ENCODE peak calls at places on chromosomes 7 and 10, in seven cellular contexts. D is astrocyte of the spinal cord; I is GM12865; Q is tibial artery; Y is cardiac muscle cell; V is Jurkat, Clone E6-1; L is suprapubic skin. A is an unnamed sample.

GRCh38 chr10:8102708-8103401 is 48.4 kb downstream of the GATA3 start:
- DNase-seq in D (no peak), I (peak), Q (no peak), Y (no peak), V (no peak), L (no peak), A (peak)

GRCh38 chr7:157228864-157229422 is 90.2 kb downstream of the UBE3C start:
- DNase-seq in D (no peak), I (peak), Q (no peak), Y (peak), V (peak), L (no peak), A (no peak)

GRCh38 chr10:71092812-71093391 is 119.5 kb upstream of the UNC5B start:
- DNase-seq in D (no peak), I (no peak), Q (no peak), Y (no peak), V (no peak), L (peak), A (no peak)

GRCh38 chr10:9535744-9536143 is 1481.3 kb downstream of the GATA3 start:
- DNase-seq in D (no peak), I (peak), Q (no peak), Y (no peak), V (no peak), L (no peak), A (peak)

GRCh38 chr7:128191136-128191844 is 49.8 kb upstream of the LEP start:
- DNase-seq in D (no peak), I (no peak), Q (no peak), Y (no peak), V (no peak), L (peak), A (no peak)

GRCh38 chr10:72542396-72542815 is 83.5 kb downstream of the MICU1 start:
- DNase-seq in D (no peak), I (no peak), Q (no peak), Y (no peak), V (no peak), L (no peak), A (no peak)

GRCh38 chr7:27647052-27647451 is 15.6 kb downstream of the HIBADH start:
- DNase-seq in D (peak), I (no peak), Q (no peak), Y (peak), V (no peak), L (no peak), A (no peak)

GRCh38 chr7:73986158-73986631 is 41.8 kb upstream of the ELN start:
- DNase-seq in D (no peak), I (no peak), Q (peak), Y (peak), V (no peak), L (no peak), A (no peak)

GRCh38 chr10:63724922-63725321 is 203.7 kb downstream of the REEP3 start:
- DNase-seq in D (no peak), I (no peak), Q (no peak), Y (no peak), V (no peak), L (no peak), A (no peak)

GRCh38 chr7:34596887-34597286 is 61.1 kb upstream of the NPSR1 start:
- DNase-seq in D (no peak), I (no peak), Q (no peak), Y (peak), V (no peak), L (no peak), A (no peak)

GRCh38 chr7:44213872-44214595 is 13.3 kb downstream of the YKT6 start:
- DNase-seq in D (peak), I (peak), Q (no peak), Y (peak), V (peak), L (peak), A (no peak)

GRCh38 chr10:26566525-26567348 is 128.6 kb downstream of the APBB1IP start:
- DNase-seq in D (no peak), I (no peak), Q (no peak), Y (peak), V (no peak), L (no peak), A (no peak)
- H3K4me3 ChIP-seq in D (peak), I (no peak), Q (peak), Y (peak), V (no peak), L (peak), A (no peak)

GRCh38 chr10:29635711-29636144 is 957 bp upstream of the SVIL start:
- DNase-seq in D (peak), I (peak), Q (no peak), Y (peak), V (no peak), L (no peak), A (no peak)
- H3K4me3 ChIP-seq in D (peak), I (no peak), Q (no peak), Y (peak), V (no peak), L (no peak), A (no peak)

GRCh38 chr7:83162402-83163256 is at the start of gene PCLO:
- DNase-seq in D (peak), I (peak), Q (no peak), Y (peak), V (peak), L (peak), A (peak)
- H3K4me3 ChIP-seq in D (peak), I (peak), Q (peak), Y (peak), V (peak), L (peak), A (peak)

GRCh38 chr10:15043674-15044073 is at the start of gene OLAH:
- DNase-seq in D (peak), I (no peak), Q (no peak), Y (peak), V (no peak), L (no peak), A (no peak)
- H3K4me3 ChIP-seq in D (peak), I (no peak), Q (no peak), Y (no peak), V (no peak), L (no peak), A (no peak)

GRCh38 chr7:151351027-151351426 is 9.4 kb downstream of the NUB1 start:
- DNase-seq in D (no peak), I (peak), Q (no peak), Y (no peak), V (no peak), L (no peak), A (peak)

GRCh38 chr7:151351967-151352366 is 10.4 kb downstream of the NUB1 start:
- DNase-seq in D (no peak), I (peak), Q (no peak), Y (no peak), V (peak), L (no peak), A (peak)

GRCh38 chr7:151348970-151349369 is 7.4 kb downstream of the NUB1 start:
- DNase-seq in D (no peak), I (no peak), Q (no peak), Y (no peak), V (no peak), L (no peak), A (peak)

GRCh38 chr7:151347200-151347599 is 5.6 kb downstream of the NUB1 start:
- DNase-seq in D (no peak), I (no peak), Q (no peak), Y (no peak), V (no peak), L (no peak), A (no peak)

DNA sequence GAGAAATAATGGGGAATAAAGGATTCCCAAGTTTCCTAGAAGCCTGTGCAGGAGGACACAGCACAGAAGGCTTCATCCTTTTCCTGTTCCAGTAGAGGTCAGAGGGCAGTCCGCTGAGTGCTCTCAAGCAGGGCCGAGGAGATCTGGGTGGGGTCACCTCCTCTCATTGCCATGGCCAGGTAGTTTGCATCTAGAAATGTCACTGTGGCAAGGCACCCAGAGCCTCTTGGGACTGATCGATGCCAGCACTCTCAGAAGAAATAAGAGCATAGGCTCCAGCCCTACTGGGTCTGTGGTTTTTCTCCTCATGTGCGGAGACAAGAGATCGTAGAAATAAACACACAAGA is 7.9 kb downstream of the NUB1 start:
- DNase-seq in D (no peak), I (no peak), Q (no peak), Y (no peak), V (no peak), L (no peak), A (peak)
- H3K4me3 ChIP-seq in D (no peak), I (peak), Q (no peak), Y (no peak), V (peak), L (peak), A (peak)

DNA sequence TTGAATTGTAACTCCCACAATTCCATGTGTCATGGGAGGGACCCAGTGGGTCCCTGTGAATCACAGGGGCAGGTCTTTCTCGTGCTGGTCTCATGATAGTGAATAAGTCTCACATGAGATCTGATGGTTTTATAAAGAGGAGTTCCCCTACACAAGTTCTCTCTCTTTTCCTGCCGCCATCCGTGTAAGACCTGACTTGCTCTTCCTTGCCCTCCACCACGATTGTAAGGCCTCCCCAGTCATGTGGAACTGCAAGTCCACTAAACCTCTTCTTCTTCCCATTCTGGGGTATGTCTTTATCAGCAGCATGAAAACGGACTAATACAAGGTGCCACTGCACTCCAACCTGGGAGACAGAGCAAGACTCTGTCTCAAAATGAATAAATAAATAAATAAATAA is 329.2 kb downstream of the TNS3 start:
- DNase-seq in D (no peak), I (no peak), Q (no peak), Y (no peak), V (no peak), L (no peak), A (no peak)
- H3K4me3 ChIP-seq in D (no peak), I (no peak), Q (no peak), Y (no peak), V (no peak), L (no peak), A (no peak)

GRCh38 chr10:17784701-17785100 is 24.4 kb upstream of the MRC1 start:
- DNase-seq in D (peak), I (no peak), Q (no peak), Y (peak), V (no peak), L (no peak), A (no peak)

GRCh38 chr10:17785276-17785935 is 23.7 kb upstream of the MRC1 start:
- DNase-seq in D (no peak), I (no peak), Q (peak), Y (no peak), V (no peak), L (no peak), A (no peak)

GRCh38 chr10:17783751-17784150 is 25.4 kb upstream of the MRC1 start:
- DNase-seq in D (no peak), I (no peak), Q (no peak), Y (no peak), V (no peak), L (no peak), A (no peak)

GRCh38 chr10:17781856-17782255 is 27.3 kb upstream of the MRC1 start:
- DNase-seq in D (no peak), I (peak), Q (no peak), Y (no peak), V (peak), L (no peak), A (no peak)

DNA sequence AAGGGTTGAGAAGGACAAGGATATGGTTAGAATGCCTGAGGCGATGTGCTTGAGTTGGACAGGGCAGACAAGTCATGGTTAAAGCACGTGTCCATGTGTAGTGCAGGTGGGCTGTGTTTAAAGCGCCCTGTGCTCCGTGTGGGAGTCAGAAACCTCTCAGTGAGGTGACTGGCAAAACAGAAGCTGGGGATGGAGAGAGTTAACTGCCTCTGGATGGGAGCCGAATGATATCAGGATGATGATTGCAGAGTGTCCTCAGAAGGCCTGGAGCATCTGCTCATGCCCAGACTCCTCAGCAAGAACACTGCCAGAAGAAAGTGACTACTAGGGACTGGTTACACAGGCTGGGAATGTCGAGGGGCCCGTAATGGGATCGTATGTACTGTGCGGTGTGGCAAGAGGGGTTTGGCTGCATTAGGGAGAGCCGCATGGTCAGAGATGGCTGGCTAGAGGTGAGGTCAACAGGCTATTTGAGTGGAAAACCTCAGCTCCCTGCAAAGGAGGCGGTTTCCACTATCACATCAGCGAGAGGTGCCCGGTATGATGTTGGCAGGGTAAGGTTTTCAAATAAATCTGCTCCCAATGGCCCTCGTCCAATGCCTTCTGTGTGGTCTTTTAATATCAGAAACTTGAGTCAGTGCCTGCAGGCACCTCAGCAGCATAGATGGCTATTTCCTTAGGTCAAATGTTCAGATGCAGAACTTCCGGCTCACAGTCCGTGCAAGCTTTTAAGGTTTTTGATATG is 26.1 kb upstream of the MRC1 start:
- DNase-seq in D (peak), I (no peak), Q (no peak), Y (peak), V (no peak), L (no peak), A (no peak)
- H3K4me3 ChIP-seq in D (no peak), I (no peak), Q (no peak), Y (no peak), V (no peak), L (no peak), A (no peak)

DNA sequence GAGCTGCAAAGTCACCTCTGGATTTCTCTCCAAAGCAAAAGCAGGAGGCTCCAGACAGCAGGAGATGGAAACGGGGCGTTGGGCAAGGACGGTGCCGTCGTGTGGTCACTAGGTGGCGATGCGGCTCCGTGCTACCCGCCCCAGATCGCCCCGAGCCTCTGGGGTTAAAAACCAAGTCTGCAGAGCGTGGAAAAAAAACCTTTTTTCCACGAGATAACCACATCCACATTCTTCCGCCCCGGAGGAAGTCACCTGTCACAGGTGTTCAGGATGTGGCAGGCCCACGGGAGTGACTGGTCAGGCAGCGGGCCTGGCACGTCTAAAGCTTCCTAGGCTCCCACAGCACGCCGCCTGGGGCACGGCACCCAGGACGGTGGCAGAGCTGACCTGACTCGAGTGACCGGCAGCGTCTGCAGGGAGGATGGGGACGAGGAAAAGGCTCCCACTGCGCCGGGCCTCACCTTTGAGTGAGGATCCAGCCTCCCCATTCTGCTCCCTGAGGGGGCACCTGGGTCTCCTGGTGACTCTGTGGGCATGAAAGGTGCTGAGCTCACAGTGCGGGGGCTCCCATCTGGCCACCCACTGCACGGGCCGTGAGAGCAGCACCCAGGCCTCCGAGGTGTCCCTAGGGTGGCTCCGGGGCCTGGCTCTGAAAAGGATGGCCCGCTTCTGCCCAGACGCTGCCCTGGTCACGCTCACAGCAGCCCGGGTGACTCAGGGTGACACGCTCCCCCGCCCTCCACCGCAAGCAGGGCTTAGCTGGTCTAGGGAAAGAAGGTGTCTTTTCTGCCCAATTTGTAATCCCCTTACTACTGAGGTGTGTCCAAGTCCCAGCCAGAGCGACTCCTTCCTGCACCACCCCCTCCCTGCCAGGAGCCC is 71.3 kb upstream of the TNRC18 start:
- DNase-seq in D (peak), I (peak), Q (peak), Y (peak), V (peak), L (peak), A (peak)
- H3K4me3 ChIP-seq in D (no peak), I (peak), Q (peak), Y (no peak), V (no peak), L (peak), A (peak)